ENCODE peak calls at places on chromosomes 11 and 22, in eight cellular contexts. One of them, this sample, is unnamed.

GRCh38 chr22:20761536-20761935 is 12.4 kb upstream of the SERPIND1 start:
- DNase-seq in midbrain: no peak
- DNase-seq in astrocyte of the hippocampus: peak
- DNase-seq in left ventricle myocardium inferior: no peak
- DNase-seq in stimulated activated CD8-positive, alpha-beta memory T cell treated with anti-CD3 and anti-CD28 coated beads, Interleukin-4, amount 100 ng/mL, for 1 hour: no peak
- DNase-seq in activated CD8-positive, alpha-beta memory T cell treated with anti-CD3 and anti-CD28 coated beads for 1 hour: no peak
- DNase-seq in NCI-H2029 treated with DMSO at 0.1 percent for 48 hours: no peak
- DNase-seq in stimulated activated CD4-positive, alpha-beta T cell treated with anti-CD3 and anti-CD28 coated beads, Interleukin-12 subunit alpha, Interleukin-12 subunit beta, amount 100 ng/mL, for 4 hours: no peak
- DNase-seq in this sample: no peak

GRCh38 chr11:9193316-9193715 is 71.8 kb downstream of the DENND5A start:
- DNase-seq in midbrain: no peak
- DNase-seq in astrocyte of the hippocampus: no peak
- DNase-seq in left ventricle myocardium inferior: no peak
- DNase-seq in stimulated activated CD8-positive, alpha-beta memory T cell treated with anti-CD3 and anti-CD28 coated beads, Interleukin-4, amount 100 ng/mL, for 1 hour: no peak
- DNase-seq in activated CD8-positive, alpha-beta memory T cell treated with anti-CD3 and anti-CD28 coated beads for 1 hour: no peak
- DNase-seq in NCI-H2029 treated with DMSO at 0.1 percent for 48 hours: no peak
- DNase-seq in stimulated activated CD4-positive, alpha-beta T cell treated with anti-CD3 and anti-CD28 coated beads, Interleukin-12 subunit alpha, Interleukin-12 subunit beta, amount 100 ng/mL, for 4 hours: no peak
- DNase-seq in this sample: no peak

GRCh38 chr11:46381836-46382643 is 571 bp downstream of the MDK start:
- DNase-seq in midbrain: no peak
- DNase-seq in astrocyte of the hippocampus: peak
- DNase-seq in left ventricle myocardium inferior: no peak
- DNase-seq in stimulated activated CD8-positive, alpha-beta memory T cell treated with anti-CD3 and anti-CD28 coated beads, Interleukin-4, amount 100 ng/mL, for 1 hour: no peak
- DNase-seq in activated CD8-positive, alpha-beta memory T cell treated with anti-CD3 and anti-CD28 coated beads for 1 hour: no peak
- DNase-seq in NCI-H2029 treated with DMSO at 0.1 percent for 48 hours: no peak
- DNase-seq in stimulated activated CD4-positive, alpha-beta T cell treated with anti-CD3 and anti-CD28 coated beads, Interleukin-12 subunit alpha, Interleukin-12 subunit beta, amount 100 ng/mL, for 4 hours: no peak
- DNase-seq in this sample: peak

GRCh38 chr11:72652871-72653615 is 21.2 kb downstream of the PDE2A start:
- DNase-seq in midbrain: no peak
- DNase-seq in astrocyte of the hippocampus: no peak
- DNase-seq in left ventricle myocardium inferior: no peak
- DNase-seq in stimulated activated CD8-positive, alpha-beta memory T cell treated with anti-CD3 and anti-CD28 coated beads, Interleukin-4, amount 100 ng/mL, for 1 hour: no peak
- DNase-seq in activated CD8-positive, alpha-beta memory T cell treated with anti-CD3 and anti-CD28 coated beads for 1 hour: no peak
- DNase-seq in NCI-H2029 treated with DMSO at 0.1 percent for 48 hours: no peak
- DNase-seq in stimulated activated CD4-positive, alpha-beta T cell treated with anti-CD3 and anti-CD28 coated beads, Interleukin-12 subunit alpha, Interleukin-12 subunit beta, amount 100 ng/mL, for 4 hours: no peak
- DNase-seq in this sample: no peak

GRCh38 chr22:30015846-30016245 is 64.4 kb upstream of the HORMAD2 start:
- DNase-seq in midbrain: no peak
- DNase-seq in astrocyte of the hippocampus: peak
- DNase-seq in left ventricle myocardium inferior: no peak
- DNase-seq in stimulated activated CD8-positive, alpha-beta memory T cell treated with anti-CD3 and anti-CD28 coated beads, Interleukin-4, amount 100 ng/mL, for 1 hour: no peak
- DNase-seq in activated CD8-positive, alpha-beta memory T cell treated with anti-CD3 and anti-CD28 coated beads for 1 hour: no peak
- DNase-seq in NCI-H2029 treated with DMSO at 0.1 percent for 48 hours: no peak
- DNase-seq in stimulated activated CD4-positive, alpha-beta T cell treated with anti-CD3 and anti-CD28 coated beads, Interleukin-12 subunit alpha, Interleukin-12 subunit beta, amount 100 ng/mL, for 4 hours: no peak
- DNase-seq in this sample: no peak

GRCh38 chr11:62667460-62667859 is 2.3 kb downstream of the CSKMT start:
- DNase-seq in midbrain: no peak
- DNase-seq in astrocyte of the hippocampus: no peak
- DNase-seq in left ventricle myocardium inferior: no peak
- DNase-seq in stimulated activated CD8-positive, alpha-beta memory T cell treated with anti-CD3 and anti-CD28 coated beads, Interleukin-4, amount 100 ng/mL, for 1 hour: no peak
- DNase-seq in activated CD8-positive, alpha-beta memory T cell treated with anti-CD3 and anti-CD28 coated beads for 1 hour: no peak
- DNase-seq in NCI-H2029 treated with DMSO at 0.1 percent for 48 hours: no peak
- DNase-seq in stimulated activated CD4-positive, alpha-beta T cell treated with anti-CD3 and anti-CD28 coated beads, Interleukin-12 subunit alpha, Interleukin-12 subunit beta, amount 100 ng/mL, for 4 hours: no peak
- DNase-seq in this sample: no peak

GRCh38 chr11:100753144-100753543 is 66.1 kb downstream of the ARHGAP42 start:
- DNase-seq in midbrain: no peak
- DNase-seq in astrocyte of the hippocampus: no peak
- DNase-seq in left ventricle myocardium inferior: no peak
- DNase-seq in stimulated activated CD8-positive, alpha-beta memory T cell treated with anti-CD3 and anti-CD28 coated beads, Interleukin-4, amount 100 ng/mL, for 1 hour: no peak
- DNase-seq in activated CD8-positive, alpha-beta memory T cell treated with anti-CD3 and anti-CD28 coated beads for 1 hour: no peak
- DNase-seq in NCI-H2029 treated with DMSO at 0.1 percent for 48 hours: no peak
- DNase-seq in stimulated activated CD4-positive, alpha-beta T cell treated with anti-CD3 and anti-CD28 coated beads, Interleukin-12 subunit alpha, Interleukin-12 subunit beta, amount 100 ng/mL, for 4 hours: no peak
- DNase-seq in this sample: peak

GRCh38 chr22:49995059-49995412 is 17.5 kb downstream of the IL17REL start:
- DNase-seq in midbrain: no peak
- DNase-seq in astrocyte of the hippocampus: no peak
- DNase-seq in left ventricle myocardium inferior: no peak
- DNase-seq in stimulated activated CD8-positive, alpha-beta memory T cell treated with anti-CD3 and anti-CD28 coated beads, Interleukin-4, amount 100 ng/mL, for 1 hour: no peak
- DNase-seq in activated CD8-positive, alpha-beta memory T cell treated with anti-CD3 and anti-CD28 coated beads for 1 hour: no peak
- DNase-seq in NCI-H2029 treated with DMSO at 0.1 percent for 48 hours: no peak
- DNase-seq in stimulated activated CD4-positive, alpha-beta T cell treated with anti-CD3 and anti-CD28 coated beads, Interleukin-12 subunit alpha, Interleukin-12 subunit beta, amount 100 ng/mL, for 4 hours: no peak
- DNase-seq in this sample: no peak

GRCh38 chr11:104700609-104701008 is 197.7 kb downstream of the CASP12 start:
- DNase-seq in midbrain: no peak
- DNase-seq in astrocyte of the hippocampus: peak
- DNase-seq in left ventricle myocardium inferior: no peak
- DNase-seq in stimulated activated CD8-positive, alpha-beta memory T cell treated with anti-CD3 and anti-CD28 coated beads, Interleukin-4, amount 100 ng/mL, for 1 hour: no peak
- DNase-seq in activated CD8-positive, alpha-beta memory T cell treated with anti-CD3 and anti-CD28 coated beads for 1 hour: no peak
- DNase-seq in NCI-H2029 treated with DMSO at 0.1 percent for 48 hours: no peak
- DNase-seq in stimulated activated CD4-positive, alpha-beta T cell treated with anti-CD3 and anti-CD28 coated beads, Interleukin-12 subunit alpha, Interleukin-12 subunit beta, amount 100 ng/mL, for 4 hours: no peak
- DNase-seq in this sample: no peak

GRCh38 chr11:103901656-103902055 is 134.8 kb upstream of the DDI1 start:
- DNase-seq in midbrain: no peak
- DNase-seq in astrocyte of the hippocampus: no peak
- DNase-seq in left ventricle myocardium inferior: no peak
- DNase-seq in stimulated activated CD8-positive, alpha-beta memory T cell treated with anti-CD3 and anti-CD28 coated beads, Interleukin-4, amount 100 ng/mL, for 1 hour: no peak
- DNase-seq in activated CD8-positive, alpha-beta memory T cell treated with anti-CD3 and anti-CD28 coated beads for 1 hour: no peak
- DNase-seq in NCI-H2029 treated with DMSO at 0.1 percent for 48 hours: no peak
- DNase-seq in stimulated activated CD4-positive, alpha-beta T cell treated with anti-CD3 and anti-CD28 coated beads, Interleukin-12 subunit alpha, Interleukin-12 subunit beta, amount 100 ng/mL, for 4 hours: no peak
- DNase-seq in this sample: no peak

GRCh38 chr11:93444671-93445073 is 98.5 kb downstream of the SMCO4 start:
- DNase-seq in midbrain: no peak
- DNase-seq in astrocyte of the hippocampus: peak
- DNase-seq in left ventricle myocardium inferior: no peak
- DNase-seq in stimulated activated CD8-positive, alpha-beta memory T cell treated with anti-CD3 and anti-CD28 coated beads, Interleukin-4, amount 100 ng/mL, for 1 hour: no peak
- DNase-seq in activated CD8-positive, alpha-beta memory T cell treated with anti-CD3 and anti-CD28 coated beads for 1 hour: no peak
- DNase-seq in NCI-H2029 treated with DMSO at 0.1 percent for 48 hours: no peak
- DNase-seq in stimulated activated CD4-positive, alpha-beta T cell treated with anti-CD3 and anti-CD28 coated beads, Interleukin-12 subunit alpha, Interleukin-12 subunit beta, amount 100 ng/mL, for 4 hours: peak
- DNase-seq in this sample: peak

This sample was measured in HAP-1.